ENCODE peak calls at places on chromosomes 11 and 22, in four cellular contexts. One of them, this sample, is unnamed.

GRCh38 chr22:29813563-29813962 is 24.5 kb downstream of the ASCC2 start:
- DNase-seq in HFF-Myc: no peak
- DNase-seq in psoas muscle: no peak
- DNase-seq in sigmoid colon: no peak
- DNase-seq in this sample: no peak

GRCh38 chr11:67468056-67468455 is 995 bp downstream of the TMEM134 start:
- DNase-seq in sigmoid colon: no peak
- DNase-seq in HFF-Myc: no peak
- DNase-seq in psoas muscle: no peak
- DNase-seq in this sample: no peak

GRCh38 chr22:16783453-16783852 is 41.8 kb downstream of the XKR3 start:
- DNase-seq in HFF-Myc: no peak
- DNase-seq in sigmoid colon: no peak
- DNase-seq in psoas muscle: no peak
- DNase-seq in this sample: no peak

GRCh38 chr22:49240472-49240871 is 587.2 kb downstream of the BRD1 start:
- DNase-seq in psoas muscle: no peak
- DNase-seq in HFF-Myc: no peak
- DNase-seq in sigmoid colon: no peak
- DNase-seq in this sample: no peak

GRCh38 chr11:68040121-68040956 is 1.5 kb downstream of the TCIRG1 start:
- DNase-seq in psoas muscle: peak; percentile 69
- DNase-seq in HFF-Myc: peak; percentile 19
- DNase-seq in sigmoid colon: peak; percentile 88
- DNase-seq in this sample: peak; percentile 55

GRCh38 chr11:100680070-100680469 is 7.0 kb upstream of the ARHGAP42 start:
- DNase-seq in HFF-Myc: no peak
- DNase-seq in psoas muscle: no peak
- DNase-seq in sigmoid colon: no peak
- DNase-seq in this sample: no peak

GRCh38 chr11:73518195-73518594 is 79.7 kb downstream of the FAM168A start:
- DNase-seq in sigmoid colon: no peak
- DNase-seq in HFF-Myc: no peak
- DNase-seq in psoas muscle: no peak
- DNase-seq in this sample: no peak

GRCh38 chr11:13448876-13449275 is 14.1 kb downstream of the BTBD10 start:
- DNase-seq in HFF-Myc: no peak
- DNase-seq in sigmoid colon: peak; percentile 68
- DNase-seq in psoas muscle: peak; percentile 20
- DNase-seq in this sample: no peak

GRCh38 chr11:14413307-14414072 is 54.5 kb upstream of the RRAS2 start:
- DNase-seq in sigmoid colon: peak; percentile 70
- DNase-seq in psoas muscle: peak; percentile 53
- DNase-seq in HFF-Myc: no peak
- DNase-seq in this sample: no peak

GRCh38 chr11:3368199-3368598 is 10.7 kb downstream of the ZNF195 start:
- DNase-seq in sigmoid colon: no peak
- DNase-seq in HFF-Myc: no peak
- DNase-seq in psoas muscle: no peak
- DNase-seq in this sample: no peak

GRCh38 chr22:17939579-17939978 is 84.8 kb downstream of the MICAL3 start:
- DNase-seq in psoas muscle: no peak
- DNase-seq in HFF-Myc: no peak
- DNase-seq in sigmoid colon: no peak
- DNase-seq in this sample: no peak

GRCh38 chr11:911031-911889 is 650 bp upstream of the CHID1 start:
- DNase-seq in psoas muscle: peak; percentile 64
- DNase-seq in HFF-Myc: no peak
- DNase-seq in sigmoid colon: no peak
- DNase-seq in this sample: no peak

GRCh38 chr11:72552399-72552910 is 118.1 kb upstream of the CLPB start:
- DNase-seq in HFF-Myc: no peak
- DNase-seq in psoas muscle: no peak
- DNase-seq in sigmoid colon: no peak
- DNase-seq in this sample: no peak

GRCh38 chr22:31153357-31153756 is 6.6 kb upstream of the RNF185 start:
- DNase-seq in sigmoid colon: no peak
- DNase-seq in HFF-Myc: no peak
- DNase-seq in psoas muscle: no peak
- DNase-seq in this sample: no peak

GRCh38 chr22:27065259-27065658 is 407.9 kb downstream of the MIAT start:
- DNase-seq in sigmoid colon: no peak
- DNase-seq in psoas muscle: no peak
- DNase-seq in HFF-Myc: no peak
- DNase-seq in this sample: no peak

GRCh38 chr11:121341609-121342008 is 49.0 kb downstream of the SC5D start:
- DNase-seq in psoas muscle: no peak
- DNase-seq in HFF-Myc: no peak
- DNase-seq in sigmoid colon: no peak
- DNase-seq in this sample: no peak

GRCh38 chr11:65884716-65885092 is 3.6 kb downstream of the FIBP start:
- DNase-seq in HFF-Myc: no peak
- DNase-seq in psoas muscle: peak; percentile 80
- DNase-seq in sigmoid colon: peak; percentile 88
- DNase-seq in this sample: no peak

GRCh38 chr11:16925495-16926065 is 88.6 kb downstream of the PLEKHA7 start:
- DNase-seq in HFF-Myc: no peak
- DNase-seq in psoas muscle: peak; percentile 25
- DNase-seq in sigmoid colon: peak; percentile 66
- DNase-seq in this sample: no peak

GRCh38 chr11:26992031-26992541 is 1.8 kb upstream of the FIBIN start:
- DNase-seq in sigmoid colon: no peak
- DNase-seq in psoas muscle: no peak
- DNase-seq in HFF-Myc: no peak
- DNase-seq in this sample: no peak

GRCh38 chr22:39663751-39664150 is 93.2 kb downstream of the CACNA1I start:
- DNase-seq in sigmoid colon: no peak
- DNase-seq in psoas muscle: no peak
- DNase-seq in HFF-Myc: no peak
- DNase-seq in this sample: no peak

GRCh38 chr11:94825111-94825880 is 57.1 kb downstream of the AMOTL1 start:
- DNase-seq in sigmoid colon: no peak
- DNase-seq in HFF-Myc: no peak
- DNase-seq in psoas muscle: no peak
- DNase-seq in this sample: no peak

GRCh38 chr22:18044548-18045271 is 20.3 kb upstream of the MICAL3 start:
- DNase-seq in sigmoid colon: no peak
- DNase-seq in HFF-Myc: no peak
- DNase-seq in psoas muscle: peak; percentile 51
- DNase-seq in this sample: no peak

GRCh38 chr11:110518809-110519514 is 89.2 kb downstream of the FDX1 start:
- DNase-seq in HFF-Myc: no peak
- DNase-seq in sigmoid colon: no peak
- DNase-seq in psoas muscle: no peak
- DNase-seq in this sample: no peak

GRCh38 chr22:45072322-45072903 is 62.6 kb upstream of the PHF21B start:
- DNase-seq in HFF-Myc: peak; percentile 67
- DNase-seq in psoas muscle: no peak
- DNase-seq in sigmoid colon: no peak
- DNase-seq in this sample: no peak

GRCh38 chr11:76888989-76889388 is 28.3 kb downstream of the ACER3 start:
- DNase-seq in HFF-Myc: no peak
- DNase-seq in sigmoid colon: no peak
- DNase-seq in psoas muscle: no peak
- DNase-seq in this sample: no peak

GRCh38 chr11:86172894-86173293 is 71.7 kb upstream of the EED start:
- DNase-seq in psoas muscle: no peak
- DNase-seq in HFF-Myc: no peak
- DNase-seq in sigmoid colon: no peak
- DNase-seq in this sample: peak; percentile 20

GRCh38 chr11:60971520-60971919 is at the start of gene CD6:
- DNase-seq in HFF-Myc: no peak
- DNase-seq in psoas muscle: no peak
- DNase-seq in sigmoid colon: no peak
- DNase-seq in this sample: no peak

GRCh38 chr22:43554694-43555365 is 143.0 kb downstream of the MPPED1 start:
- DNase-seq in HFF-Myc: no peak
- DNase-seq in sigmoid colon: peak; percentile 50
- DNase-seq in psoas muscle: no peak
- DNase-seq in this sample: no peak

GRCh38 chr11:85961130-85961529 is 105.9 kb downstream of the CCDC83 start:
- DNase-seq in HFF-Myc: no peak
- DNase-seq in sigmoid colon: no peak
- DNase-seq in psoas muscle: no peak
- DNase-seq in this sample: no peak

GRCh38 chr11:20031155-20032001 is 128.9 kb downstream of the DBX1 start:
- DNase-seq in psoas muscle: no peak
- DNase-seq in sigmoid colon: no peak
- DNase-seq in HFF-Myc: no peak
- DNase-seq in this sample: no peak

GRCh38 chr11:69911310-69912160 is 92.3 kb upstream of the FGF3 start:
- DNase-seq in psoas muscle: no peak
- DNase-seq in sigmoid colon: peak; percentile 60
- DNase-seq in HFF-Myc: no peak
- DNase-seq in this sample: no peak

GRCh38 chr11:2120359-2121100 is 18.7 kb downstream of the IGF2 start:
- DNase-seq in sigmoid colon: no peak
- DNase-seq in psoas muscle: no peak
- DNase-seq in HFF-Myc: no peak
- DNase-seq in this sample: no peak

GRCh38 chr11:75583710-75584658 is 21.9 kb downstream of the SERPINH1 start:
- DNase-seq in psoas muscle: peak; percentile 75
- DNase-seq in sigmoid colon: peak; percentile 92
- DNase-seq in HFF-Myc: no peak
- DNase-seq in this sample: no peak

GRCh38 chr11:100789500-100789899 is 102.4 kb downstream of the ARHGAP42 start:
- DNase-seq in psoas muscle: peak; percentile 41
- DNase-seq in HFF-Myc: no peak
- DNase-seq in sigmoid colon: peak; percentile 65
- DNase-seq in this sample: no peak